ENCODE peak calls at places on chromosomes 1 and 21, in ten cellular contexts. N is GM13977, G is Calu3, D is GM12864, K is hepatocyte, F is lower leg skin, B is AG09309, T is neural crest cell, E is prostate gland, J is lung. V is an unnamed sample.

GRCh38 chr21:41952568-41953248 is 1.1 kb downstream of the C2CD2 start:
- DNase-seq in N (no peak), G (no peak), D (no peak), K (no peak), F (no peak), B (no peak), T (no peak), E (no peak), J (no peak), V (no peak)

GRCh38 chr1:2952371-2952770 is 68.9 kb upstream of the ACTRT2 start:
- DNase-seq in N (no peak), G (no peak), D (no peak), K (no peak), F (no peak), B (no peak), T (no peak), E (no peak), J (no peak), V (no peak)

GRCh38 chr1:75797606-75798216 is 1.0 kb downstream of the MSH4 start:
- DNase-seq in N (no peak), G (no peak), D (no peak), K (no peak), F (no peak), B (no peak), T (no peak), E (no peak), J (no peak), V (no peak)

GRCh38 chr1:161265305-161265704 is 6.8 kb downstream of the PCP4L1 start:
- DNase-seq in N (no peak), G (no peak), D (no peak), K (no peak), F (no peak), B (no peak), T (no peak), E (no peak), J (no peak), V (no peak)

GRCh38 chr1:109468903-109469302 is 2.6 kb downstream of the SYPL2 start:
- DNase-seq in N (peak), G (no peak), D (no peak), K (no peak), F (no peak), B (no peak), T (no peak), E (no peak), J (no peak), V (no peak)

GRCh38 chr1:91026320-91026719 is 4.5 kb upstream of the ZNF644 start:
- DNase-seq in N (peak), G (no peak), D (peak), K (no peak), F (no peak), B (no peak), T (no peak), E (no peak), J (no peak), V (no peak)

GRCh38 chr1:194538453-194538852 is 1352.0 kb upstream of the B3GALT2 start:
- DNase-seq in N (no peak), G (no peak), D (no peak), K (no peak), F (no peak), B (no peak), T (no peak), E (no peak), J (no peak), V (no peak)

GRCh38 chr1:165117482-165117881 is 239.0 kb downstream of the LMX1A start:
- DNase-seq in N (no peak), G (no peak), D (no peak), K (peak), F (no peak), B (no peak), T (peak), E (no peak), J (no peak), V (peak)

GRCh38 chr1:228691926-228692325 is 43.4 kb upstream of the RHOU start:
- DNase-seq in N (peak), G (peak), D (peak), K (peak), F (peak), B (no peak), T (no peak), E (peak), J (no peak), V (peak)

GRCh38 chr1:62746086-62746808 is 37.7 kb upstream of the ATG4C start:
- DNase-seq in N (peak), G (no peak), D (no peak), K (peak), F (no peak), B (peak), T (no peak), E (no peak), J (no peak), V (no peak)

GRCh38 chr1:62744594-62745577 is 39.0 kb upstream of the ATG4C start:
- DNase-seq in N (no peak), G (no peak), D (no peak), K (no peak), F (no peak), B (no peak), T (no peak), E (no peak), J (no peak), V (no peak)

GRCh38 chr1:62746809-62747138 is 37.2 kb upstream of the ATG4C start:
- DNase-seq in N (no peak), G (no peak), D (no peak), K (no peak), F (no peak), B (no peak), T (no peak), E (no peak), J (no peak), V (no peak)
- TF ChIP-seq CTCF in N (no peak), G (no peak), D (no peak), K (no peak), F (no peak), B (no peak), T (no peak), E (no peak), J (no peak), V (no peak)

DNA sequence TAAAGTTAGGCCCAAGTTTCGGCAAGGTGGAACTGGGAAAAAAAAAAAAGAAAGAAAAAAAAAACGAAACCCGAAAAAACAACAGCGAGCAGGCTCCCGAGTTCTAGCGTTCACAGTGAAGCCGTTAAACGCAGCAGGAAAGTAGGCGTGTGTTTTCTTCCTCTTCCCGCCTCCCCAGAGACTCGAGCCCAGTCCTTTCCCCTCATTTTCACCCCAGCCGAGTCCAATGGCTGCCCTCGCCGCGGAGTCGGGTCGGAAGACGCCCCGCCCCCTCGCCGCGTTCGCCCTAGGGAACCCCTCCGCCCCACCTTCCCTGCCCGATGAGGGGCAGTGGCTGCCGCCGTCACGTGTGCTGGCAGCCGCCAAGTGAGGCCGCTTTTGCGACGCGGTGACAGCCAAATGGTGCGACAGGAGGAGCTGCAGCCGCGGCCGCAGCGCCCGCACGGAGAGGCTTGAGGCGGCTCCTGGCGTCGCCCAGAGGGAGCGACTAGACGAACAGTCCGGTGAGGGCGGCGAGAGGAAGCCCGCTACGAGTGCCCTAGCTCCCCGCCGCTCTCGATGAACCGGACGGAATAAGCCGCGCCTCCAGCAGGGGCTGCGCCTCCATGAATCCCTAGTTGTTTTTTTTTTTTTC is at the start of gene PKN2:
- DNase-seq in N (peak), G (peak), D (peak), K (peak), F (peak), B (peak), T (peak), E (peak), J (peak), V (peak)
- TF ChIP-seq CTCF in N (peak), G (no peak), D (peak), K (peak), F (no peak), B (peak), T (peak), E (peak), J (no peak), V (peak)

DNA sequence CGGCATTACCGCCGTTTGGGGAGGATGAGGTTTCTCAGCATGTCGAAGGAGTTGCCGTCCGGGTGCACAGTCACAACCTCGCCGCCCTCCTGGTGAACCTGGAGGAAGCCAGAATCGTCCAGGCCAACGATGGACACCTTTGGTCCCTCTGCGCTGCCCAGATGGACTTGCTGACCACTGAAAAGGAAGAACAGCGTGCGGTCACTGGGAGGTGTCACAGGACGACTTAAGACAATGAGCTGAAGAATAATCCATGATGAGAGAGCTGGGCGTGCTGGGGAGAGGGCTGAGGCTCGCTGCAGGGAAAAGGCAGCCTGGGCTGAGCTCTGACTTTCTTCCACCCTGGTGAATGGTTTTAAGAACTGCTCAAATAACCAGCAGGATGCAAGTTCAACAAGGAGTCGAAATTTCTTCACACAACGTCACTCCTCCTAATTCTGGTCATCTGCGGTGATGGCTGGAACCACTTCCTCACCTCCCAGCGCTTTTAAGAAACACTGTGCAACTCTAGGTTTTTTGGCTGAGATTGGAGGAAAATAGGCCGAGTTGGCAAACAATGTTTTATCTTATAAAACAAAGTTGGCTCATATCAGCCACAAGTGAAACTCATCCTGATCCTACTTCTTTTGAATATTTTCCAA is 55.4 kb downstream of the SIM2 start:
- DNase-seq in N (no peak), G (no peak), D (no peak), K (no peak), F (no peak), B (no peak), T (no peak), E (no peak), J (no peak), V (no peak)
- TF ChIP-seq CTCF in N (no peak), G (no peak), D (no peak), K (no peak), F (no peak), B (no peak), T (no peak), E (no peak), J (no peak), V (no peak)

DNA sequence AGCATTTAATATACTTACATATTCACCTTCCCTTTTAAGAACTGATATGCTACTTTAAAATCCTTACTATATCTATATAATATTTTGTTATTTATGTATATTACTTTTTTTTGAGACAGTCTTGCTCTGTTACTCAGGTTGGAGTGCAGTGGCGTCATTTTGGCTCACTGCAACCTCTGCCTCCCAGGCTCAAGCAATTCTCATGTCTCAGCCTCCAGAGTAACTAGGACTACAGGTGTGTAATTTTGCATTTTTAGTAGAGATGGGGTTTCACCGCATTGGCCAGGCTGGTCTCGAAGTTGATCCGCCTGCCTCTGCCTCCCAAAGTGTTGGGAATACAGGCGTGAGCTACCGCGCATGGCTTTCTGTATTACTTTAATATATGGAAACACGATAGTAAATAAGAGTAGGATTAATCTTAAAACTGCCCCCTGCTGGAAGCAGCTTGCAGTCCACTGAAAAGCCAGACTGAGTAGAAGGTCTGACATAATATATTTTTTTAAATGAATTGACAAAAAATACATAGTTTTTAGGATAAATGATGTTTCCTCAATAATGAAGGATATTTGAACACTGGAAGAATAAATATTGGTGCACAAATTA is 24.4 kb downstream of the RCAN3 start:
- DNase-seq in N (no peak), G (no peak), D (no peak), K (no peak), F (no peak), B (no peak), T (no peak), E (no peak), J (no peak), V (peak)
- TF ChIP-seq CTCF in N (peak), G (peak), D (peak), K (peak), F (no peak), B (peak), T (peak), E (peak), J (peak), V (peak)

GRCh38 chr1:229781453-229781852 is 155.4 kb downstream of the URB2 start:
- DNase-seq in N (no peak), G (peak), D (no peak), K (peak), F (peak), B (no peak), T (no peak), E (peak), J (peak), V (no peak)
- TF ChIP-seq CTCF in N (peak), G (peak), D (peak), K (peak), F (no peak), B (no peak), T (no peak), E (peak), J (peak), V (no peak)

GRCh38 chr1:92488416-92488815 is 1.7 kb upstream of the GFI1 start:
- DNase-seq in N (no peak), G (no peak), D (no peak), K (no peak), F (no peak), B (no peak), T (no peak), E (no peak), J (no peak), V (no peak)

GRCh38 chr1:92485374-92486250 is 1.1 kb downstream of the GFI1 start:
- DNase-seq in N (peak), G (peak), D (peak), K (peak), F (no peak), B (no peak), T (peak), E (no peak), J (peak), V (peak)

GRCh38 chr1:92487078-92487605 is 417 bp upstream of the GFI1 start:
- DNase-seq in N (no peak), G (no peak), D (no peak), K (no peak), F (no peak), B (no peak), T (no peak), E (no peak), J (no peak), V (no peak)

GRCh38 chr1:92484472-92485373 is 2.0 kb downstream of the GFI1 start:
- DNase-seq in N (peak), G (peak), D (no peak), K (peak), F (no peak), B (no peak), T (peak), E (no peak), J (peak), V (peak)

DNA sequence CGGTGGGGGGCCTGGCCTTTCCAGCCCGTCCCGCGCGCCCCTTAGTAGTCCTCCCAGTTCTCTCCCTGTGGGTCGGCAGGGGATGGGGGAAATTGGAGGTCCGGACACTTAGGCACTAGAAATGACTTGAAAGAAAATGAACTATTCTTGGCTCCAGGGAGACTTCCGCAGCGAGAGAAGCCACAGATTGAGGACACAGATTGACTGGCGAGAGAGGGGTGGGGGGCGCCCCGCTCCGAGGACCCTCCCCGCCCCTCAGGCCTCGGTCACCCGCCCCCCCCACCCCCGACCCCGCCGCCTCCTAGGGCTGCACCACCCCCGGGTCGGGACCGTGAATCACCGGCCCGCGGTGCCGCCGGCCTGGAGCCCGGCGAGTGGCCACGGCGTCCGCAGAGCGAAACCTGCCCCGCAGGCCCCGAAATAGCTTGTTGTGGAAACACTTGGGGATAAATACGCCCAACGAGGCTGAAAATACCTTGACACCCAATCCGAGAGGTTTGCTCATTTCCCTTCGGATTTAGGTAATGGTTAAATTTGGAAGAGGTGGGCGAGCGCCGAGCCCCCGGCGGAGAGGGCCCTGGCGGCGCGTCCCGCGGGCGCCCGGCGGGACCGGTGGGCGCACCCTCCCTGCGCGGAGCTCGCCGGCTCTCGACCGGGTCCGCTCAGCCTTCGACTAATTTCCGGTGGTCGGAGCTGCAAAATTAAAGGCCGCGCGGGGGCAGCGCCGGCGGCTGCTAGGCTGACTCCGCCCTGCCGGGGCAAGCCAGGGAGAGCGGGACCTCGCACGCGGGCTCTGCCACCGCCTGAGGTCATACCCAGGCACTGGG is at the start of gene GFI1:
- DNase-seq in N (peak), G (no peak), D (no peak), K (peak), F (no peak), B (no peak), T (peak), E (no peak), J (peak), V (peak)
- TF ChIP-seq CTCF in N (peak), G (no peak), D (no peak), K (no peak), F (no peak), B (no peak), T (no peak), E (no peak), J (no peak), V (no peak)

GRCh38 chr21:25313891-25314646 is 293.2 kb downstream of the MRPL39 start:
- DNase-seq in N (no peak), G (no peak), D (no peak), K (no peak), F (no peak), B (no peak), T (no peak), E (no peak), J (no peak), V (no peak)
- TF ChIP-seq CTCF in N (peak), G (no peak), D (peak), K (peak), F (no peak), B (peak), T (no peak), E (no peak), J (no peak), V (no peak)

V was measured in endothelial cell.